ENCODE peak calls at places on chromosomes 7 and 10, in ten cellular contexts. One of them, this sample, is unnamed.

GRCh38 chr7:19944363-19945120 is 171.1 kb upstream of the TMEM196 start:
- DNase-seq in sigmoid colon: no peak
- DNase-seq in transverse colon: no peak
- DNase-seq in suprapubic skin: no peak
- DNase-seq in stomach: no peak
- DNase-seq in K562: no peak
- DNase-seq in A549: no peak
- DNase-seq in H1: no peak
- DNase-seq in GM12878: no peak
- DNase-seq in tibial nerve: no peak
- DNase-seq in this sample: no peak

GRCh38 chr10:103765168-103765567 is 90.2 kb downstream of the SH3PXD2A start:
- DNase-seq in transverse colon: no peak
- DNase-seq in sigmoid colon: no peak
- DNase-seq in GM12878: no peak
- DNase-seq in tibial nerve: no peak
- DNase-seq in H1: no peak
- DNase-seq in suprapubic skin: no peak
- DNase-seq in stomach: no peak
- DNase-seq in K562: no peak
- DNase-seq in A549: no peak
- DNase-seq in this sample: no peak

GRCh38 chr7:50416509-50417299 is 33.4 kb downstream of the FIGNL1 start:
- DNase-seq in transverse colon: no peak
- DNase-seq in suprapubic skin: no peak
- DNase-seq in sigmoid colon: no peak
- DNase-seq in tibial nerve: no peak
- DNase-seq in stomach: no peak
- DNase-seq in A549: no peak
- DNase-seq in H1: no peak
- DNase-seq in GM12878: peak; percentile 67
- DNase-seq in K562: no peak
- DNase-seq in this sample: no peak

GRCh38 chr10:32937824-32938482 is 20.1 kb downstream of the ITGB1 start:
- DNase-seq in GM12878: no peak
- DNase-seq in stomach: no peak
- DNase-seq in tibial nerve: no peak
- DNase-seq in H1: no peak
- DNase-seq in A549: no peak
- DNase-seq in suprapubic skin: no peak
- DNase-seq in transverse colon: peak; percentile 19
- DNase-seq in sigmoid colon: peak; percentile 69
- DNase-seq in K562: no peak
- DNase-seq in this sample: no peak

GRCh38 chr10:47012214-47012613 is 101.0 kb downstream of the PTPN20 start:
- DNase-seq in A549: no peak
- DNase-seq in transverse colon: no peak
- DNase-seq in K562: no peak
- DNase-seq in tibial nerve: no peak
- DNase-seq in stomach: no peak
- DNase-seq in sigmoid colon: no peak
- DNase-seq in GM12878: no peak
- DNase-seq in suprapubic skin: no peak
- DNase-seq in H1: no peak
- DNase-seq in this sample: no peak

GRCh38 chr10:80015911-80016590 is 62.4 kb upstream of the TMEM254 start:
- DNase-seq in K562: no peak
- DNase-seq in tibial nerve: no peak
- DNase-seq in stomach: no peak
- DNase-seq in A549: no peak
- DNase-seq in transverse colon: no peak
- DNase-seq in H1: no peak
- DNase-seq in GM12878: no peak
- DNase-seq in sigmoid colon: no peak
- DNase-seq in suprapubic skin: no peak
- DNase-seq in this sample: no peak

GRCh38 chr10:28644647-28645046 is 32.7 kb upstream of the BAMBI start:
- DNase-seq in transverse colon: no peak
- DNase-seq in stomach: no peak
- DNase-seq in GM12878: no peak
- DNase-seq in A549: no peak
- DNase-seq in suprapubic skin: no peak
- DNase-seq in tibial nerve: no peak
- DNase-seq in K562: no peak
- DNase-seq in sigmoid colon: peak; percentile 10
- DNase-seq in H1: no peak
- DNase-seq in this sample: no peak

GRCh38 chr10:48976208-48976607 is 36.6 kb upstream of the LRRC18 start:
- DNase-seq in H1: no peak
- DNase-seq in GM12878: no peak
- DNase-seq in transverse colon: no peak
- DNase-seq in stomach: no peak
- DNase-seq in tibial nerve: no peak
- DNase-seq in K562: peak; percentile 32
- DNase-seq in A549: peak; percentile 12
- DNase-seq in sigmoid colon: no peak
- DNase-seq in suprapubic skin: no peak
- DNase-seq in this sample: no peak

GRCh38 chr10:106636781-106637491 is 527.6 kb downstream of the SORCS1 start:
- DNase-seq in H1: no peak
- DNase-seq in tibial nerve: no peak
- DNase-seq in K562: no peak
- DNase-seq in suprapubic skin: no peak
- DNase-seq in stomach: no peak
- DNase-seq in transverse colon: no peak
- DNase-seq in GM12878: no peak
- DNase-seq in sigmoid colon: no peak
- DNase-seq in A549: no peak
- DNase-seq in this sample: no peak

GRCh38 chr7:90624128-90624980 is 28.2 kb downstream of the CDK14 start:
- DNase-seq in GM12878: no peak
- DNase-seq in tibial nerve: no peak
- DNase-seq in A549: no peak
- DNase-seq in stomach: no peak
- DNase-seq in transverse colon: no peak
- DNase-seq in sigmoid colon: no peak
- DNase-seq in H1: no peak
- DNase-seq in K562: no peak
- DNase-seq in suprapubic skin: no peak
- DNase-seq in this sample: no peak

GRCh38 chr10:71346731-71347130 is 27.7 kb downstream of the SLC29A3 start:
- DNase-seq in stomach: no peak
- DNase-seq in transverse colon: no peak
- DNase-seq in tibial nerve: no peak
- DNase-seq in K562: no peak
- DNase-seq in GM12878: no peak
- DNase-seq in A549: no peak
- DNase-seq in suprapubic skin: no peak
- DNase-seq in sigmoid colon: no peak
- DNase-seq in H1: no peak
- DNase-seq in this sample: no peak

GRCh38 chr7:150855046-150855445 is 2.7 kb downstream of the AOC1 start:
- DNase-seq in K562: no peak
- DNase-seq in tibial nerve: no peak
- DNase-seq in GM12878: no peak
- DNase-seq in transverse colon: no peak
- DNase-seq in stomach: no peak
- DNase-seq in sigmoid colon: peak; percentile 32
- DNase-seq in A549: no peak
- DNase-seq in H1: no peak
- DNase-seq in suprapubic skin: no peak
- DNase-seq in this sample: peak; percentile 3

GRCh38 chr10:91607661-91608442 is 25.0 kb downstream of the PPP1R3C start:
- DNase-seq in sigmoid colon: no peak
- DNase-seq in A549: no peak
- DNase-seq in stomach: no peak
- DNase-seq in suprapubic skin: no peak
- DNase-seq in GM12878: no peak
- DNase-seq in H1: no peak
- DNase-seq in transverse colon: no peak
- DNase-seq in tibial nerve: no peak
- DNase-seq in K562: peak; percentile 52
- DNase-seq in this sample: no peak

GRCh38 chr10:78396754-78397153 is 363.1 kb downstream of the RPS24 start:
- DNase-seq in stomach: no peak
- DNase-seq in tibial nerve: no peak
- DNase-seq in suprapubic skin: no peak
- DNase-seq in sigmoid colon: no peak
- DNase-seq in A549: no peak
- DNase-seq in H1: no peak
- DNase-seq in GM12878: no peak
- DNase-seq in transverse colon: no peak
- DNase-seq in K562: no peak
- DNase-seq in this sample: no peak

GRCh38 chr7:67364441-67365017 is 367.9 kb downstream of the TYW1 start:
- DNase-seq in GM12878: no peak
- DNase-seq in tibial nerve: no peak
- DNase-seq in H1: no peak
- DNase-seq in K562: no peak
- DNase-seq in transverse colon: no peak
- DNase-seq in sigmoid colon: no peak
- DNase-seq in A549: no peak
- DNase-seq in suprapubic skin: no peak
- DNase-seq in stomach: no peak
- DNase-seq in this sample: peak; percentile 37

DNA sequence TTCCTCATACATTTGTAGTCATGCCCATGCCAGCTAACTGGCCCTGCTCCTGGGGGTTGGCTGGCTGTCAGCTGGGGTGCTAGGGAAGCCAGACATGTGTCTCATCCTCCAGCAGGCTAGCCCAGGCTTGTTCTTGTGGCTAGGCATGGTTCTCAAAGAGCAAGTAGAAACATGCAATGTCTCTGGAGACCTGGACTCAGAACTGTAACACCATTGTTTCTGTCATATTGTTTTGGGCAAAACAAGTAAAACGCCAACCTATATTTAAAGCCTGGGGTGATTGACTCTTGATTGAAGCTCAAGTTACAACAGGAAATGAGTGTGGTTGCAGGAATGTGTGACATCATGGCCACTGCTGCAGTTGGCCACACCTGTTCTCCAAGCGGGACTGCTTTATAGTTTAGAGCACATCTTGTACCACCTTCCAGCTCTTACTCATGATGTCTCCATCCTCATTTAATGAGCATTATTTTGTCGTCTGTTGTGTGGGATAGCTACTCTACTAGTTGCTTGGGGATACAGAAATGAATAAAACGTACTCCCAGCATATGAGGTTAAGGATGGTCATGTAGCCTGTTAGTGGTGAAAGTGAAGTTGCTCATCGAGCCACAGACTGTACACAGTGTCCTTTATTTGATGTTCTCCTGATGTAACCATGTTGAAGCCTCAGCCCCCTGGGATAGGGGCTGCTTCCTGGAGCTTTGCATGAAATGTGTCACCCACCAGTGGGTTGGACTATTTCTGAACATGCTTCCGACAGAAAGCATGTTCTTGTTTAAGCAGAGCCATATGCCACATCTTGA is 168.4 kb downstream of the SORCS3 start:
- DNase-seq in A549: no peak
- DNase-seq in sigmoid colon: no peak
- DNase-seq in suprapubic skin: no peak
- DNase-seq in GM12878: no peak
- DNase-seq in H1: peak; percentile 23
- DNase-seq in transverse colon: no peak
- DNase-seq in K562: no peak
- DNase-seq in stomach: no peak
- DNase-seq in tibial nerve: no peak
- DNase-seq in this sample: no peak
- TF ChIP-seq EP300 in A549: no peak
- TF ChIP-seq EP300 in sigmoid colon: no peak
- TF ChIP-seq EP300 in suprapubic skin: no peak
- TF ChIP-seq EP300 in GM12878: no peak
- TF ChIP-seq EP300 in H1: no peak
- TF ChIP-seq EP300 in transverse colon: no peak
- TF ChIP-seq EP300 in K562: no peak
- TF ChIP-seq EP300 in stomach: no peak
- TF ChIP-seq EP300 in tibial nerve: no peak
- TF ChIP-seq EP300 in this sample: no peak

GRCh38 chr10:121414366-121414765 is 183.9 kb downstream of the FGFR2 start:
- DNase-seq in H1: no peak
- DNase-seq in tibial nerve: no peak
- DNase-seq in transverse colon: no peak
- DNase-seq in sigmoid colon: no peak
- DNase-seq in K562: no peak
- DNase-seq in suprapubic skin: no peak
- DNase-seq in GM12878: no peak
- DNase-seq in stomach: no peak
- DNase-seq in A549: no peak
- DNase-seq in this sample: no peak
- H3K4me1 ChIP-seq in H1: no peaks in the 10 kb centered on the region
- H3K4me1 ChIP-seq in tibial nerve: no peaks in the 10 kb centered on the region
- H3K4me1 ChIP-seq in transverse colon: peaks cover 31% of the 10 kb centered on the region
- H3K4me1 ChIP-seq in sigmoid colon: no peaks in the 10 kb centered on the region
- H3K4me1 ChIP-seq in K562: no peaks in the 10 kb centered on the region
- H3K4me1 ChIP-seq in suprapubic skin: no peaks in the 10 kb centered on the region
- H3K4me1 ChIP-seq in GM12878: no peaks in the 10 kb centered on the region
- H3K4me1 ChIP-seq in stomach: no peaks in the 10 kb centered on the region
- H3K4me1 ChIP-seq in A549: peaks cover 4% of the 10 kb centered on the region
- H3K4me1 ChIP-seq in this sample: peaks cover 3% of the 10 kb centered on the region

DNA sequence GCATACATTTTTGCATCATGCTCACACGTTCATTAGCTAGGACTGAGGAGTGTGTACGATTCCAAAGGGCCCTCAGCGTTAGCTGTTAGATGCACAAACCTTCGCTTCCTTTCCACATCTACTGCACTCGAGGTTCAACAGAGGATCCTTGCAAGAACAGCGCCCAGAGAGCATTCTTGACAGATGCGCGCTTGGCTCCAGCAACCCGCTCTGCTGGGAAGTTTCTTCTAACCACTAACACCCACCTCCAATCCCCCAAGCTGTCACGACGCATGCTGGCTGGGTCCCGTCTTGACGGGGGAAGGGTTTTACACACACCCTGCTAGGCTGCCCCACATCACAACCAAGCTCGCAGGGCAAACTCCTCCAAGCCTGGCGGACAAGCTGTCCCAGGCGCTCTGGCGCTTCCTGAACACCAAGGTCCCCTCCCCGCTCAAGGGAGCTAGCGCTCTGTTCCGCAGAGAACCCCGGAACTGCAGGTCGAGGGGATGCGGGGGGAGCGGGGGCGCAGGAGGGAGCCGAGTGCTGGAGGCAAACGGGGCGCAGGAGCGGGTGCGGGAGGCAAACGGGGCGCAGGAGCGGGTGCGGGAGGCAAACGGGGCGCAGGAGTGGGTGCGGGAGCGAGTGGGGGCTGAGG is 653 bp upstream of the ADRB1 start:
- DNase-seq in A549: peak; percentile 70
- DNase-seq in GM12878: no peak
- DNase-seq in K562: no peak
- DNase-seq in H1: no peak
- DNase-seq in tibial nerve: no peak
- DNase-seq in transverse colon: peak; percentile 21
- DNase-seq in stomach: peak; percentile 36
- DNase-seq in sigmoid colon: peak; percentile 76
- DNase-seq in suprapubic skin: peak; percentile 80
- DNase-seq in this sample: no peak
- TF ChIP-seq EP300 in A549: no peak
- TF ChIP-seq EP300 in GM12878: no peak
- TF ChIP-seq EP300 in K562: no peak
- TF ChIP-seq EP300 in H1: no peak
- TF ChIP-seq EP300 in tibial nerve: no peak
- TF ChIP-seq EP300 in transverse colon: no peak
- TF ChIP-seq EP300 in stomach: no peak
- TF ChIP-seq EP300 in sigmoid colon: no peak
- TF ChIP-seq EP300 in suprapubic skin: no peak
- TF ChIP-seq EP300 in this sample: no peak

GRCh38 chr10:31431021-31431420 is 112.0 kb downstream of the ZEB1 start:
- DNase-seq in sigmoid colon: no peak
- DNase-seq in suprapubic skin: no peak
- DNase-seq in tibial nerve: no peak
- DNase-seq in transverse colon: no peak
- DNase-seq in H1: no peak
- DNase-seq in stomach: no peak
- DNase-seq in K562: no peak
- DNase-seq in GM12878: no peak
- DNase-seq in A549: no peak
- DNase-seq in this sample: no peak
- H3K4me1 ChIP-seq in sigmoid colon: no peaks in the 10 kb centered on the region
- H3K4me1 ChIP-seq in suprapubic skin: peaks cover under 1% of the 10 kb centered on the region
- H3K4me1 ChIP-seq in tibial nerve: peaks cover 8% of the 10 kb centered on the region
- H3K4me1 ChIP-seq in transverse colon: peaks cover 8% of the 10 kb centered on the region
- H3K4me1 ChIP-seq in H1: no peaks in the 10 kb centered on the region
- H3K4me1 ChIP-seq in stomach: no peaks in the 10 kb centered on the region
- H3K4me1 ChIP-seq in K562: no peaks in the 10 kb centered on the region
- H3K4me1 ChIP-seq in GM12878: no peaks in the 10 kb centered on the region
- H3K4me1 ChIP-seq in A549: no peaks in the 10 kb centered on the region
- H3K4me1 ChIP-seq in this sample: peaks cover 1% of the 10 kb centered on the region